ENCODE peak calls at places on chromosome 11, in six cellular contexts. I is A549, D is HCT116, B is HepG2, G is K562, F is SK-N-SH. L is an unnamed sample.

GRCh38 chr11:12175694-12176241 is 65.4 kb downstream of the MICAL2 start:
- DNase-seq in B (no peak), D (peak; percentile 81), F (no peak), I (peak; percentile 77), G (no peak), L (peak; percentile 64)

GRCh38 chr11:70854891-70855556 is 397.4 kb downstream of the SHANK2 start:
- DNase-seq in B (no peak), G (no peak), F (peak; percentile 88), D (no peak), I (no peak), L (no peak)

GRCh38 chr11:121808096-121808495 is 307.9 kb downstream of the BLID start:
- DNase-seq in B (no peak), F (no peak), I (no peak), G (no peak), D (no peak), L (no peak)

GRCh38 chr11:96967616-96968015 is 577.8 kb downstream of the JRKL start:
- DNase-seq in F (no peak), G (no peak), B (no peak), D (no peak), I (no peak), L (no peak)

GRCh38 chr11:35179466-35180135 is 40.6 kb downstream of the CD44 start:
- DNase-seq in D (no peak), G (no peak), B (no peak), F (no peak), I (no peak), L (no peak)

GRCh38 chr11:69541501-69542313 is 60.2 kb downstream of the LINC01488 start:
- DNase-seq in I (peak; percentile 68), F (no peak), G (peak; percentile 2), D (no peak), B (peak; percentile 34), L (no peak)

GRCh38 chr11:128291043-128291442 is 296.3 kb downstream of the ETS1 start:
- DNase-seq in B (no peak), F (peak; percentile 11), I (no peak), D (no peak), G (no peak), L (no peak)

GRCh38 chr11:36509265-36509664 is 807 bp downstream of the TRAF6 start:
- DNase-seq in G (peak; percentile 59), B (no peak), F (peak; percentile 34), I (no peak), D (no peak), L (no peak)

GRCh38 chr11:37509471-37509870 is 911.4 kb upstream of the RAG2 start:
- DNase-seq in B (no peak), F (no peak), I (no peak), D (no peak), G (no peak), L (no peak)

GRCh38 chr11:46912526-46913150 is 5.7 kb downstream of the LRP4 start:
- DNase-seq in F (peak; percentile 52), G (no peak), I (no peak), D (no peak), B (no peak), L (no peak)

GRCh38 chr11:106076421-106076922 is 675 bp downstream of the KBTBD3 start:
- DNase-seq in I (no peak), D (no peak), G (no peak), B (no peak), F (no peak), L (peak; percentile 28)

GRCh38 chr11:110952150-110952549 is 239.9 kb upstream of the ARHGAP20 start:
- DNase-seq in F (no peak), D (no peak), I (no peak), G (no peak), B (no peak), L (no peak)

GRCh38 chr11:94845622-94846021 is 77.5 kb downstream of the AMOTL1 start:
- DNase-seq in I (peak; percentile 26), G (no peak), B (peak; percentile 48), F (no peak), D (no peak), L (no peak)

DNA sequence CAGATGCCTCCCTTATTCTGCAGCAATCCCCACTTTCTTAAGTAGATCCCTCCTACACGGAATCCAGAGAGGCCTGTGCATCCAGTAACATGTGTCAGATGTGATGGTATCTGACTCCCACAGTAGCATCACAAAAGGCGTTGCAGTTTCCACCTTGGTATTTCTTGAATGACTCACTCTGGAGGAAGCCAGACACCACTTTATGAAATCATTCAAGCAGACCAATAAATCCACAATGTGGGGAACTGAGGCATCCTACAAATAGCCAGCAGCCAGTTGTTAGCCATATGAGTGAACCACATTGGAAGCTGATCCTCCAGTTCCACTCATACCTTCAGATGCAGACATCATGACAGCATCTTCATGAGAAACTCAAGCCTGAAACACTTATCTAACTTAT is 798.1 kb downstream of the OPCML start:
- DNase-seq in G (no peak), F (no peak), I (no peak), B (no peak), D (no peak), L (peak; percentile 8)
- H3K9me3 ChIP-seq in G (no peaks in the 10 kb centered on the region), F (no peaks in the 10 kb centered on the region), I (no peaks in the 10 kb centered on the region), B (peaks cover 87% of the 10 kb centered on the region), D (peaks cover 14% of the 10 kb centered on the region), L (no peaks in the 10 kb centered on the region)

GRCh38 chr11:100004541-100004940 is 682.5 kb upstream of the ARHGAP42 start:
- DNase-seq in F (no peak), D (no peak), I (no peak), B (no peak), G (no peak), L (no peak)
- TF ChIP-seq REST in F (no peak), D (no peak), I (no peak), B (no peak), G (no peak), L (no peak)

GRCh38 chr11:118908264-118908663 is 17.5 kb downstream of the BCL9L start:
- DNase-seq in G (no peak), D (no peak), F (no peak), I (no peak), B (no peak), L (no peak)

GRCh38 chr11:118907749-118908106 is 18.0 kb downstream of the BCL9L start:
- DNase-seq in F (peak; percentile 85), G (no peak), I (no peak), D (no peak), B (no peak), L (no peak)

GRCh38 chr11:118908931-118909618 is 16.7 kb downstream of the BCL9L start:
- DNase-seq in I (peak; percentile 84), B (no peak), D (no peak), F (peak; percentile 89), G (no peak), L (no peak)

GRCh38 chr11:118909619-118910308 is 16.0 kb downstream of the BCL9L start:
- DNase-seq in I (no peak), D (no peak), B (no peak), F (no peak), G (no peak), L (no peak)

GRCh38 chr11:118907051-118907748 is 18.5 kb downstream of the BCL9L start:
- DNase-seq in F (peak; percentile 90), I (peak; percentile 82), G (peak; percentile 81), D (no peak), B (peak; percentile 73), L (peak; percentile 86)
- H3K27ac ChIP-seq in F (peak overlapping the region; percentile 100), I (peak overlapping the region; percentile 100), G (no peak overlapping the region), D (peak overlapping the region; percentile 100), B (no peak overlapping the region), L (peak overlapping the region; percentile 99)

DNA sequence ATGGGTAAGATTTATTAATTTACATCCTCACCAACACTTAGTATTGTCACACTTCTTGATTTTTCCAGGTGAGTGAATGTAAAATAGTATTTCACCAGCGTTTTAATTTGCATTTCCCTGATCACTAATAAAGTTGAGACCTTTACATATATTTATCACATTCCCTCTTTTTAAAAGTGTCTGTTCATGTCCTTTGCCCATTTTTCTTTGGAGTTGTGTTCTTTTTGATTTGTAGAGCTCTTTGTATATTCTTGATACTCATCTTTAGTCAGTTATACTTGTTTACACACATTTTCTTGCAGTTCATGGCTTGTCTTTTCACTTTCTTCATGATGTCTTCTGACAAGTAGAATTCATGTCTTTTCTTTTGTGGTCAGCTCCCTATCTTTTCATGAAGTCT is 2.2 kb upstream of the PLAAT5 start:
- DNase-seq in F (no peak), B (no peak), D (no peak), G (no peak), I (no peak), L (no peak)
- H3K9me3 ChIP-seq in F (no peaks in the 10 kb centered on the region), B (no peaks in the 10 kb centered on the region), D (no peaks in the 10 kb centered on the region), G (peaks cover 10% of the 10 kb centered on the region), I (peaks cover 5% of the 10 kb centered on the region), L (no peaks in the 10 kb centered on the region)